ENCODE peak calls at places on chromosome 13, in six cellular contexts. Q, P, M, L, U and F are unnamed samples.

GRCh38 chr13:113991191-113991669 is 17.4 kb upstream of the C13orf46 start:
- DNase-seq in U (peak), Q (no peak), P (no peak), M (no peak), L (no peak), F (no peak)

GRCh38 chr13:33284916-33285315 is 639 bp downstream of the STARD13 start:
- DNase-seq in U (peak), M (no peak), P (no peak), L (no peak), Q (no peak), F (no peak)

GRCh38 chr13:113621046-113621445 is 36.5 kb downstream of the TFDP1 start:
- DNase-seq in L (no peak), M (no peak), P (no peak), U (no peak), Q (no peak), F (no peak)

GRCh38 chr13:98997738-98998641 is 20.1 kb upstream of the DOCK9 start:
- DNase-seq in M (no peak), P (no peak), U (no peak), Q (no peak), L (no peak), F (no peak)

GRCh38 chr13:97328222-97328790 is 105.7 kb upstream of the RAP2A start:
- DNase-seq in P (peak), M (no peak), U (no peak), Q (no peak), L (no peak), F (no peak)

GRCh38 chr13:112605531-112605990 is 17.6 kb upstream of the TUBGCP3 start:
- DNase-seq in L (no peak), M (no peak), U (no peak), P (no peak), Q (no peak), F (no peak)

GRCh38 chr13:98504371-98504963 is 72.4 kb downstream of the STK24 start:
- DNase-seq in Q (peak), M (no peak), U (no peak), L (no peak), P (no peak), F (no peak)

GRCh38 chr13:76425930-76426329 is 460.3 kb downstream of the KCTD12 start:
- DNase-seq in Q (no peak), L (no peak), M (no peak), P (peak), U (no peak), F (no peak)

GRCh38 chr13:35720690-35721554 is 244.4 kb upstream of the MAB21L1 start:
- DNase-seq in L (no peak), M (no peak), Q (peak), U (no peak), P (peak), F (no peak)

GRCh38 chr13:46361535-46361934 is 25.5 kb downstream of the RUBCNL start:
- DNase-seq in M (no peak), L (no peak), Q (no peak), P (no peak), U (no peak), F (no peak)

GRCh38 chr13:111178417-111178816 is 63.3 kb downstream of the ARHGEF7 start:
- DNase-seq in M (no peak), L (no peak), U (no peak), P (no peak), Q (no peak), F (no peak)

GRCh38 chr13:94329754-94330551 is 149.5 kb downstream of the DCT start:
- DNase-seq in P (peak), M (no peak), U (no peak), Q (no peak), L (no peak), F (no peak)